ENCODE peak calls at places on chromosomes 6 and 20, in six cellular contexts. H is T-helper 17 cell; P is activated CD8-positive, alpha-beta memory T cell treated with anti-CD3 and anti-CD28 coated beads for 48 hours; M is activated T-cell treated with anti-CD3 and anti-CD28 coated beads, Interleukin-2, amount 50 U/mL, for 72 hours; O is globus pallidus; Q is GM19239. T is an unnamed sample.

GRCh38 chr6:88538130-88538706 is 372.1 kb upstream of the CNR1 start:
- DNase-seq in H (no peak), Q (no peak), P (no peak), O (no peak), M (no peak), T (peak; percentile 80)

GRCh38 chr6:111663692-111664564 is 58.2 kb upstream of the TRAF3IP2 start:
- DNase-seq in Q (no peak), M (no peak), O (no peak), H (no peak), P (no peak), T (peak; percentile 92)

GRCh38 chr6:35304299-35304698 is 6.7 kb downstream of the DEF6 start:
- DNase-seq in O (no peak), H (no peak), Q (no peak), M (no peak), P (no peak), T (no peak)

GRCh38 chr20:1265226-1265915 is 723 bp upstream of the SNPH start:
- DNase-seq in Q (no peak), H (no peak), M (no peak), O (no peak), P (no peak), T (no peak)

GRCh38 chr6:34004706-34005105 is 141.2 kb downstream of the GRM4 start:
- DNase-seq in O (no peak), H (no peak), M (no peak), P (no peak), Q (no peak), T (no peak)

GRCh38 chr20:15740046-15740775 is 833.0 kb downstream of the KIF16B start:
- DNase-seq in H (no peak), Q (no peak), P (no peak), O (no peak), M (no peak), T (no peak)

GRCh38 chr20:45918182-45918737 is 6.3 kb upstream of the PLTP start:
- DNase-seq in P (no peak), H (no peak), O (no peak), Q (no peak), M (no peak), T (no peak)

GRCh38 chr6:40195751-40196518 is 261.7 kb upstream of the MOCS1 start:
- DNase-seq in H (no peak), Q (no peak), P (no peak), M (no peak), O (no peak), T (no peak)

GRCh38 chr20:38212806-38213606 is 47.5 kb downstream of the KIAA1755 start:
- DNase-seq in O (no peak), H (no peak), Q (no peak), M (no peak), P (no peak), T (no peak)

GRCh38 chr20:47927385-47927851 is 142.1 kb upstream of the SULF2 start:
- DNase-seq in H (no peak), O (no peak), M (no peak), Q (no peak), P (no peak), T (no peak)

GRCh38 chr6:64249129-64249528 is 613.5 kb downstream of the PHF3 start:
- DNase-seq in H (no peak), Q (no peak), P (no peak), M (no peak), O (no peak), T (no peak)

GRCh38 chr6:67277312-67277711 is 1357.8 kb upstream of the ADGRB3 start:
- DNase-seq in H (no peak), M (no peak), Q (no peak), P (no peak), O (no peak), T (no peak)

GRCh38 chr20:37921341-37921929 is 18.5 kb downstream of the VSTM2L start:
- DNase-seq in H (no peak), O (no peak), P (no peak), M (no peak), Q (no peak), T (no peak)

GRCh38 chr20:60695223-60695622 is 556.8 kb upstream of the CDH4 start:
- DNase-seq in Q (no peak), H (no peak), O (no peak), P (peak; percentile 2), M (peak; percentile 31), T (no peak)

GRCh38 chr20:21303872-21304586 is 898 bp downstream of the XRN2 start:
- DNase-seq in Q (no peak), O (peak; percentile 33), P (no peak), H (no peak), M (no peak), T (no peak)

GRCh38 chr6:148566664-148567350 is 180.0 kb upstream of the UST start:
- DNase-seq in P (no peak), O (no peak), H (no peak), M (no peak), Q (no peak), T (no peak)

GRCh38 chr6:92977018-92977417 is 442.3 kb downstream of the EPHA7 start:
- DNase-seq in Q (no peak), H (no peak), P (no peak), O (no peak), M (no peak), T (no peak)